ENCODE peak calls at places on chromosome 4, in five cellular contexts. C is SK-N-MC; Y is left lung; Z is activated CD4-positive, alpha-beta T cell treated with anti-CD3 and anti-CD28 coated beads for 24 hours; L is NCI-H524 treated with DMSO at 0.1 percent for 48 hours. D is an unnamed sample.

GRCh38 chr4:174999407-174999806 is 81.2 kb downstream of the ADAM29 start:
- DNase-seq in C (no peak), Y (no peak), Z (no peak), L (no peak), D (no peak)

GRCh38 chr4:168631241-168632151 is 134.6 kb downstream of the PALLD start:
- DNase-seq in C (no peak), Y (peak), Z (no peak), L (no peak), D (peak)

GRCh38 chr4:145557720-145558119 is 61.5 kb upstream of the MMAA start:
- DNase-seq in C (no peak), Y (no peak), Z (peak), L (peak), D (no peak)

GRCh38 chr4:178577933-178578332 is 1135.7 kb upstream of the AGA start:
- DNase-seq in C (no peak), Y (no peak), Z (no peak), L (no peak), D (no peak)

GRCh38 chr4:179097741-179098140 is 1655.5 kb upstream of the AGA start:
- DNase-seq in C (peak), Y (no peak), Z (no peak), L (no peak), D (no peak)

GRCh38 chr4:94533405-94534223 is 81.9 kb downstream of the PDLIM5 start:
- DNase-seq in C (no peak), Y (no peak), Z (no peak), L (no peak), D (no peak)

GRCh38 chr4:164902608-164903007 is 25.6 kb downstream of the APELA start:
- DNase-seq in C (no peak), Y (no peak), Z (no peak), L (no peak), D (no peak)

GRCh38 chr4:24736066-24736465 is 59.3 kb upstream of the SOD3 start:
- DNase-seq in C (no peak), Y (no peak), Z (no peak), L (peak), D (no peak)

GRCh38 chr4:10336471-10336870 is 120.8 kb downstream of the ZNF518B start:
- DNase-seq in C (no peak), Y (no peak), Z (no peak), L (no peak), D (no peak)

GRCh38 chr4:156829194-156829593 is 142.4 kb downstream of the PDGFC start:
- DNase-seq in C (no peak), Y (no peak), Z (no peak), L (no peak), D (peak)

GRCh38 chr4:142124874-142125273 is 488.5 kb downstream of the IL15 start:
- DNase-seq in C (no peak), Y (no peak), Z (no peak), L (no peak), D (no peak)

GRCh38 chr4:5019274-5019673 is at the start of gene CYTL1:
- DNase-seq in C (no peak), Y (peak), Z (no peak), L (no peak), D (no peak)

GRCh38 chr4:88908003-88908402 is 149.0 kb downstream of the FAM13A start:
- DNase-seq in C (no peak), Y (no peak), Z (no peak), L (no peak), D (no peak)

GRCh38 chr4:118967393-118967792 is 78.7 kb downstream of the SYNPO2 start:
- DNase-seq in C (no peak), Y (no peak), Z (no peak), L (no peak), D (no peak)

GRCh38 chr4:23700197-23700596 is 189.7 kb downstream of the PPARGC1A start:
- DNase-seq in C (no peak), Y (no peak), Z (no peak), L (no peak), D (no peak)

GRCh38 chr4:48654015-48654664 is 125.9 kb downstream of the FRYL start:
- DNase-seq in C (no peak), Y (no peak), Z (no peak), L (no peak), D (no peak)

GRCh38 chr4:25551608-25552007 is 104.0 kb upstream of the SLC34A2 start:
- DNase-seq in C (no peak), Y (no peak), Z (no peak), L (no peak), D (no peak)